ENCODE peak calls at places on chromosomes 12 and 14, in six cellular contexts. L is fibroblast of lung, A is endothelial cell of umbilical vein, K is stomach, R is heart left ventricle, W is neural progenitor cell. O is an unnamed sample.

GRCh38 chr14:38758661-38759060 is 344.4 kb downstream of the SEC23A start:
- DNase-seq in R (no peak), K (no peak), L (no peak), A (no peak), W (no peak), O (no peak)

GRCh38 chr12:68367136-68367535 is 35.0 kb upstream of the MDM1 start:
- DNase-seq in K (no peak), A (no peak), R (no peak), W (no peak), L (no peak), O (no peak)

GRCh38 chr14:23153891-23154796 is 29.3 kb downstream of the SLC7A8 start:
- DNase-seq in K (peak), L (peak), A (peak), W (peak), R (peak), O (no peak)

GRCh38 chr12:116670859-116671258 is 67.0 kb downstream of the SPRING1 start:
- DNase-seq in L (no peak), A (no peak), K (no peak), R (no peak), W (no peak), O (no peak)

GRCh38 chr12:65277994-65278575 is 398 bp upstream of the MSRB3 start:
- DNase-seq in A (no peak), W (peak), L (no peak), K (no peak), R (no peak), O (no peak)

GRCh38 chr12:78398750-78399149 is 465.8 kb upstream of the SYT1 start:
- DNase-seq in R (no peak), W (no peak), L (no peak), K (no peak), A (no peak), O (no peak)

GRCh38 chr12:55443776-55444175 is at the start of gene OR6C2:
- DNase-seq in A (no peak), L (no peak), W (no peak), K (no peak), R (no peak), O (no peak)

GRCh38 chr12:130044991-130045621 is 117.2 kb upstream of the FZD10 start:
- DNase-seq in A (no peak), W (peak), R (no peak), K (no peak), L (no peak), O (no peak)

GRCh38 chr14:87824261-87824660 is 168.7 kb downstream of the GALC start:
- DNase-seq in W (no peak), K (no peak), R (no peak), L (no peak), A (no peak), O (no peak)

GRCh38 chr14:87457727-87458126 is 535.3 kb downstream of the GALC start:
- DNase-seq in K (no peak), A (no peak), L (peak), R (no peak), W (no peak), O (no peak)

GRCh38 chr12:94930216-94930654 is 73.3 kb downstream of the NDUFA12 start:
- DNase-seq in R (no peak), W (no peak), K (no peak), L (no peak), A (no peak), O (no peak)

GRCh38 chr12:46523863-46524770 is 151.5 kb upstream of the SLC38A2 start:
- DNase-seq in K (no peak), R (no peak), L (peak), A (peak), W (no peak), O (no peak)

GRCh38 chr12:113271853-113272561 is 50.7 kb downstream of the TPCN1 start:
- DNase-seq in A (no peak), K (peak), L (peak), W (no peak), R (peak), O (no peak)

GRCh38 chr12:32455607-32456063 is 56.3 kb downstream of the FGD4 start:
- DNase-seq in A (peak), R (peak), L (peak), W (peak), K (no peak), O (peak)

GRCh38 chr14:104363891-104364760 is 215.4 kb upstream of the C14orf180 start:
- DNase-seq in K (peak), A (no peak), L (no peak), W (no peak), R (no peak), O (no peak)

GRCh38 chr14:76277586-76278130 is 98.3 kb upstream of the ESRRB start:
- DNase-seq in L (no peak), W (no peak), K (no peak), A (no peak), R (no peak), O (no peak)

GRCh38 chr14:52175982-52176502 is 91.5 kb upstream of the PTGDR start:
- DNase-seq in W (no peak), A (no peak), K (no peak), R (no peak), L (no peak), O (no peak)

DNA sequence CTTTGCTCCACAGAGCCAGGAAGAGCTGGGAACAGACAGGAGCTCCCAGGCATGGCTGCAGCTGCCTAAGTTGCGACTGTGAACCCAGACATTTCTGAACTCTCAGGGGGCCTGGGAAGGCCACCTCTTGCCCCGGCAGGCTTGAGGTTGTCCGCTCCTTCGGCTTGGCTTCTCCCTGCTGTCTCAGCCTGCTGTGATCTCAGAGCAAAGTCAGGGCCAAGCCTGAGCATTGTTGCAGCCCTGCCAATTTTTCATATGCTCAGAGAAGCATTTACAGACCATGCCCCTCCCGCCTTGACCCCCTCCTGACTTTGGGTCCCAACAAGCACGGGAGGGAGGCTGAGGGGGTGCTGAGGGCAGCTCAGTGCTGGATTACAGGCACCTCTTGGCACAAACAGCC is 1439.1 kb upstream of the FLRT2 start:
- DNase-seq in W (no peak), R (no peak), A (no peak), L (no peak), K (no peak), O (no peak)
- TF ChIP-seq CTCF in W (no peak), R (no peak), A (no peak), L (no peak), K (no peak), O (no peak)

DNA sequence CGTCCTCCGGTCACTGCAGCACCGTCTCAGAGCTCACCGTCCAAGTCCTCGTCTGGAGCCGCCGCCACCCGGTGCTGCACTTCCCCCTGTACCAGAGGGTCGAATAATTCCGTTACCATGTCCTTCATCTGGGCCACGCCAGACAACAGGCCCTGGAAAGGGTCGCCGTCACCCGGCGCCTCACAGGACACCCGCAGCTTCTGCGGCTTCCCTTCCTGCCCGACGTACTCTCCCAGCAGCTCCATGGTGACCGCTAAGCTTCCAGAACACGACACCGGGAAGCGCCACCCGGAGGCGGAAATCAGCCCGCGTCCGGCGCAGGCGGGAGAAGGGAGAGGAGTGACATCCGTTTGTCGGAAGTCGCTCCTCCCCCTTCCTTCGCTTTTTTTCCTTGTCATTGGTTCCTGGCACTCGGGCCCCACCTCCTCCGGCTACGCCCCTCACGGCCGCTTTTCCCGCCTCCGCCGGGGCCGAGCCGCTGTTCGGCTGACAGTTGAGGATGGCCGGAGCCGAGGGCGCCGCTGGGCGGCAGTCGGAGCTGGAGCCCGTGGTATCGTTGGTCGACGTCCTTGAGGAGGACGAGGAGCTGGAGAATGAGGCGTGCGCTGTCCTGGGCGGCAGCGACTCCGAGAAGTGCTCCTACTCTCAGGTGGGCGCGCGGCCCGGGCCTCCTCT is at the start of the genes GON7 and UBR7:
- DNase-seq in K (peak), W (peak), A (peak), R (peak), L (peak), O (peak)
- TF ChIP-seq CTCF in K (peak), W (peak), A (peak), R (no peak), L (peak), O (peak)

GRCh38 chr14:91315844-91316267 is 71.4 kb upstream of the GPR68 start:
- DNase-seq in K (peak), A (no peak), R (no peak), L (no peak), W (no peak), O (peak)
- TF ChIP-seq CTCF in K (no peak), A (no peak), R (no peak), L (no peak), W (no peak), O (peak)

GRCh38 chr12:121628536-121628935 is 2.2 kb downstream of the ORAI1 start:
- DNase-seq in A (no peak), W (no peak), R (no peak), K (no peak), L (no peak), O (no peak)

GRCh38 chr12:121630791-121631190 is 4.5 kb downstream of the ORAI1 start:
- DNase-seq in K (no peak), L (no peak), A (no peak), R (no peak), W (no peak), O (no peak)

GRCh38 chr12:121628037-121628436 is 1.7 kb downstream of the ORAI1 start:
- DNase-seq in L (no peak), R (no peak), W (no peak), A (no peak), K (peak), O (no peak)

GRCh38 chr12:121626087-121626852 is at the start of gene ORAI1:
- DNase-seq in A (peak), K (peak), R (peak), W (peak), L (peak), O (peak)

DNA sequence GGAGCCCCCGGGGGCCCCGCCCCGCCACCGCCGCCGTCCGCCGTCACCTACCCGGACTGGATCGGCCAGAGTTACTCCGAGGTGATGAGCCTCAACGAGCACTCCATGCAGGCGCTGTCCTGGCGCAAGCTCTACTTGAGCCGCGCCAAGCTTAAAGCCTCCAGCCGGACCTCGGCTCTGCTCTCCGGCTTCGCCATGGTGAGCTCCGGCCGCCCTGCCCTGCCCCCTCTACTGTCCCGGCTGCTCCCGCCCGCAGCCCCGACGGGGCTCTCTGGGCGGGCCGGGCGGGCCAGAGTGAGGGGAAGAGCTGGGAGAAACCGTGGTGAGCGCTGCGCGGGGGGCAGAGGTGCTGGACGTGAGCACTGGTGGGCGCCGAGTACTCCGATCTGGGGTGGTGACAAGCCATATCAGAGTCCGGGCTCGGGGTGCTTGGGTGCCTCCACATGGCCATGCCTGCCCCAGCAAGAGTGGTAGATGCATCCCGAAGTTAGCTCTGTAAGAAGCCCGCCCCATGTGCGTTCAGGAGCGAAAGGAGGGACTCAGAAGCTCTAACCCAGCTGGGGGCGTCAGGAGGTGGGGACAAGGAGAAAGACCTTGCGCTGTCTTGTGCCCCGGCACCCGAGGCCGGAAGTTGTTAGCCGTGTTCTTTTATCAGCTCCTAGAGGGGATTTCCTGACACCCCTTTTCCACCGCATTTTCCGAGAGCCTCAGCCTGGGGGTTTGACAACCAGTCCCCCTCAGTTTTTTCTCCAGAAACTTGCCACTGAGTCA is 708 bp downstream of the ORAI1 start:
- DNase-seq in R (peak), L (peak), K (peak), A (peak), W (peak), O (peak)
- TF ChIP-seq CTCF in R (no peak), L (peak), K (no peak), A (no peak), W (no peak), O (peak)

DNA sequence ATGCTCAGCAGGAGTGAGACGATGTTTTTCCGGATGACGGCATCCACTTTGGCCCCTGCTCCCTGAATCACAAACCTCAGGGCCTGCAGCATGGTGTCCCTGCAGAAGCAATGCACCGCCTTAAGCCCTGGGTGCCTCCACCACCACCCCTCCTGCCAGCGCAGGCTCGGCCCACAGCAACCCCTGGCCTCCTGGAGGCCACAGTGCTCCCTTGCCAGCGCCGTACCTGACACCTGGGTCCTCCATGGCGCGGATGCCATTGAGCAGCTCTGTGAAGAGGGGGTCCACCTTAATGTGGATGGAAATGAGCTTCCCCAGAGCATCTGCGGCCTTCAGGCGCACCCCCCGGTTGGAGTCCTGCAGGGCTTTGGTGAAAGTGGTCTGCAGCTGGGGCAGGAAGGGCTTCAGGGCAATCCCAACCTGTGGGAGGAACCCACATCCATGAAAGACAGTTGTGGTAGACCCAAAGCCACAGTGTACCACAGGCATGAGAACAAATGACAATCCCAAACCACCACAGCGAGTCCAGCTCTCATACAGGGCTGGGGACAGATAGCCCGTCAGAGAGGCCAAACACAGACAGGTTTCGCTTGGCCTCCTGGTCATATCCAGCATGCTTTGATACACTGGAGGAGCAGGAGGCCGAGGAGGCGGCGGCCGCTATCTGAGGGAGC is 17.9 kb upstream of the RAB35 start:
- DNase-seq in L (no peak), A (no peak), K (no peak), W (no peak), R (no peak), O (no peak)
- TF ChIP-seq CTCF in L (no peak), A (no peak), K (no peak), W (no peak), R (no peak), O (no peak)

GRCh38 chr12:12562585-12563245 is at the start of gene DUSP16:
- DNase-seq in L (peak), W (peak), R (peak), A (peak), K (peak), O (peak)
- TF ChIP-seq CTCF in L (peak), W (peak), R (no peak), A (no peak), K (peak), O (peak)

GRCh38 chr12:57521475-57522018 is 1.1 kb upstream of the MBD6 start:
- DNase-seq in K (peak), W (peak), R (peak), A (no peak), L (peak), O (no peak)
- TF ChIP-seq CTCF in K (no peak), W (peak), R (no peak), A (no peak), L (no peak), O (no peak)